ENCODE peak calls at places on chromosomes 5 and 9, in five cellular contexts. T, Z, A, S and Q are unnamed samples.

GRCh38 chr9:6925841-6926240 is 168.1 kb downstream of the KDM4C start:
- DNase-seq in A (no peak), T (no peak), S (no peak), Z (no peak), Q (no peak)

GRCh38 chr9:107569171-107569570 is 79.6 kb upstream of the KLF4 start:
- DNase-seq in S (no peak), T (no peak), A (no peak), Z (no peak), Q (no peak)

GRCh38 chr5:146018461-146019375 is 82.3 kb downstream of the SH3RF2 start:
- DNase-seq in S (no peak), T (no peak), Z (peak), A (no peak), Q (no peak)

GRCh38 chr9:91803970-91804752 is 145.9 kb downstream of the ROR2 start:
- DNase-seq in S (no peak), A (no peak), T (peak), Z (no peak), Q (no peak)

GRCh38 chr5:34003941-34004340 is 3.9 kb downstream of the AMACR start:
- DNase-seq in S (no peak), A (no peak), Z (no peak), T (no peak), Q (no peak)

GRCh38 chr5:143241892-143242291 is 161.6 kb downstream of the NR3C1 start:
- DNase-seq in T (no peak), Z (no peak), S (no peak), A (no peak), Q (no peak)

GRCh38 chr9:127971357-127972315 is 9.2 kb downstream of the EEIG1 start:
- DNase-seq in Z (no peak), S (no peak), A (no peak), T (peak), Q (no peak)

GRCh38 chr9:129362287-129363098 is 184.4 kb upstream of the IER5L start:
- DNase-seq in T (no peak), A (no peak), Z (no peak), S (no peak), Q (no peak)

GRCh38 chr9:134648701-134649525 is 7.3 kb downstream of the COL5A1 start:
- DNase-seq in S (no peak), Z (peak), T (no peak), A (no peak), Q (no peak)

GRCh38 chr5:132471944-132472343 is 18.6 kb downstream of the IRF1 start:
- DNase-seq in A (no peak), Z (no peak), S (no peak), T (no peak), Q (no peak)

GRCh38 chr5:38072295-38072694 is 186.1 kb upstream of the EGFLAM start:
- DNase-seq in Z (no peak), S (no peak), A (no peak), T (no peak), Q (no peak)

GRCh38 chr9:128636556-128637530 is 19.8 kb downstream of the DYNC2I2 start:
- DNase-seq in Z (no peak), A (no peak), S (no peak), T (peak), Q (no peak)

GRCh38 chr9:98128316-98128715 is 9.3 kb upstream of the TRIM14 start:
- DNase-seq in T (no peak), Z (no peak), A (no peak), S (no peak), Q (no peak)

DNA sequence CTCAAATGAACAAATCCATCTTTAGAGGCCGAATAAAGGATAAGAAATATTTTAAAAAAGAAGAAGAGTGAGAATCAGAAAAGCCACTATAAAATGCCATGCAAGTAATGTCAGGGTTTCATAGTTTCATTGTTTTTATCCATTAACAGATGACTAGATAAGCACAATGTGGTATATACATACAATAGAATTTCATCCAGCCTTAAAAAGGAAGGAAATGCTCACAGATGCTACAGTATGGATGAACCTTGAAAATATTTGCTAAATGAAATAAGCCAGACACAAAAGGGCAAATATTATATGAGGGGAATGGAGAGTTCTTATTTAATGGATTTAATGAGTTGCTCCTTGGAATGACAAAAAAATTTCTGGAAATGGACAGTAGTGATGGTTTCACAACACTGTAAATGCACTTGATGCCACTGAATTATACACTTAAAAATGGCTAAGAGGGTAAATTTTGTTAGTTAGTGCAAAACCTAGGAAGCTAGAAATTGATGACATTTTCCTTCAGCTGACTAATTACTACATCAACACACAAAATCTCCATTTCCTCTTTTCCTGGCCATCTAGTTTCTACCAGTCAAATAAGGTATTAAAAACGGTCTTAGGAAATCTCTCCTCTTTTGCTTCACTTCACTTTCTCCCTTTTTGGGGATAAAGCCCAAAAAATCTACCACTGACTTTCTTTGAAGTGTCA is 86.7 kb downstream of the GNA14 start:
- DNase-seq in S (no peak), Z (no peak), T (no peak), A (no peak), Q (no peak)
- H3K9ac ChIP-seq in S (no peak), Z (no peak), T (no peak), A (no peak), Q (no peak)

DNA sequence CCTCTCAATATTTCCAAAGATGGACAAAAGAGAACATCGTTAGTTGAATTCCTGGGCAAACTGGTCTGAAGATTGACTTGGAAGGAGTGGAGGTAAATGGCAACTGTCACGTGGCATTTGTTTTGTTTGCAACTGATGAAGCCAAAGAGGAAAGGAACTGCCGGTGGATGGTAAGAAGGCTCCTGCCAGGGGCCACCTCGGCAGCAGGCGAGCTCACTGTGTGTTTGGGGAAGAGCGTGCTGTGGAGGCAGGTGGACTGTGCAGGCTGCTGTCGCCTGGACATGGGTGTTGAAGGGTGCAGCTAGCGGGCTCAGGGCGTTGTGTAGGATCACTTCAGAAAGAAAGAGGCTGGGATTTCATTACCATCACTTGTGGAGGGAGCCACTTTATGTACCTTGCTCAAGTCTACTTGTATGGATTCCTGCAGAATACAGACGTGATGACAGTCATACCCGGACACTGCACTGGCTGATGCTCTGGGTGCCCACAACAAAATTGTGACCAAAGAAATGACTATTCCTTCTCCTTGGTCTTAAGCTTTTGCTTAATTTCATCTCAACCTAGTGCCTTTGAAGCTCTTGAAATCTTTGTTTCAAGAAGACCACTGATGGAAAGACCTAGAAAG is 72.7 kb downstream of the MAP1B start:
- DNase-seq in A (no peak), T (no peak), S (no peak), Z (no peak), Q (no peak)
- H3K9ac ChIP-seq in A (no peak), T (no peak), S (no peak), Z (peak), Q (peak)

GRCh38 chr9:27527702-27528277 is 1.8 kb downstream of the MOB3B start:
- DNase-seq in T (no peak), Z (no peak), S (no peak), A (no peak), Q (no peak)
- H3K9ac ChIP-seq in T (peak), Z (peak), S (peak), A (peak), Q (peak)

GRCh38 chr9:4894076-4894475 is 91.0 kb upstream of the JAK2 start:
- DNase-seq in A (no peak), S (no peak), T (no peak), Z (peak), Q (no peak)
- H3K9ac ChIP-seq in A (no peak), S (no peak), T (no peak), Z (no peak), Q (no peak)

GRCh38 chr9:21556581-21557427 is 74.7 kb upstream of the IFNE start:
- DNase-seq in A (no peak), T (no peak), S (no peak), Z (peak), Q (no peak)
- H3K9ac ChIP-seq in A (no peak), T (peak), S (no peak), Z (peak), Q (peak)

GRCh38 chr9:99816392-99816791 is 5.3 kb upstream of the NR4A3 start:
- DNase-seq in T (no peak), A (no peak), Z (no peak), S (no peak), Q (no peak)
- H3K9ac ChIP-seq in T (no peak), A (no peak), Z (no peak), S (no peak), Q (no peak)

GRCh38 chr9:122403381-122404002 is 32.7 kb downstream of the PTGS1 start:
- DNase-seq in A (no peak), Z (peak), S (no peak), T (no peak), Q (no peak)
- H3K9ac ChIP-seq in A (no peak), Z (no peak), S (no peak), T (no peak), Q (no peak)

GRCh38 chr5:149271195-149271716 is 403 bp upstream of the AFAP1L1 start:
- DNase-seq in A (no peak), T (peak), Z (peak), S (peak), Q (no peak)
- H3K9ac ChIP-seq in A (no peak), T (no peak), Z (peak), S (no peak), Q (peak)